ENCODE peak calls at places on chromosome 6, in nine cellular contexts. One of them, this sample, is unnamed.

GRCh38 chr6:50116390-50116789 is 66.7 kb upstream of the DEFB112 start:
- DNase-seq in suprapubic skin: no peak
- DNase-seq in HCT116: no peak
- DNase-seq in prostate gland: no peak
- DNase-seq in sigmoid colon: no peak
- DNase-seq in uterus: no peak
- DNase-seq in ovary: no peak
- DNase-seq in heart left ventricle: no peak
- DNase-seq in tibial nerve: no peak
- DNase-seq in this sample: no peak

GRCh38 chr6:11207199-11207968 is 25.1 kb downstream of the NEDD9 start:
- DNase-seq in prostate gland: peak; percentile 89
- DNase-seq in heart left ventricle: peak; percentile 70
- DNase-seq in suprapubic skin: peak; percentile 82
- DNase-seq in sigmoid colon: peak; percentile 79
- DNase-seq in HCT116: peak; percentile 39
- DNase-seq in uterus: peak; percentile 70
- DNase-seq in ovary: peak; percentile 40
- DNase-seq in tibial nerve: peak; percentile 74
- DNase-seq in this sample: no peak

GRCh38 chr6:16982827-16983226 is 119.0 kb upstream of the STMND1 start:
- DNase-seq in ovary: no peak
- DNase-seq in prostate gland: no peak
- DNase-seq in sigmoid colon: no peak
- DNase-seq in suprapubic skin: no peak
- DNase-seq in tibial nerve: no peak
- DNase-seq in HCT116: no peak
- DNase-seq in heart left ventricle: no peak
- DNase-seq in uterus: no peak
- DNase-seq in this sample: no peak

GRCh38 chr6:73519943-73520687 is 717 bp downstream of the EEF1A1 start:
- DNase-seq in uterus: peak; percentile 70
- DNase-seq in HCT116: no peak
- DNase-seq in tibial nerve: peak; percentile 54
- DNase-seq in suprapubic skin: peak; percentile 90
- DNase-seq in prostate gland: peak; percentile 47
- DNase-seq in sigmoid colon: peak; percentile 89
- DNase-seq in ovary: peak; percentile 73
- DNase-seq in heart left ventricle: peak; percentile 83
- DNase-seq in this sample: peak; percentile 83

GRCh38 chr6:98137391-98137790 is 697.0 kb upstream of the POU3F2 start:
- DNase-seq in tibial nerve: no peak
- DNase-seq in uterus: no peak
- DNase-seq in sigmoid colon: no peak
- DNase-seq in suprapubic skin: no peak
- DNase-seq in heart left ventricle: no peak
- DNase-seq in HCT116: no peak
- DNase-seq in ovary: no peak
- DNase-seq in prostate gland: no peak
- DNase-seq in this sample: no peak

GRCh38 chr6:121594053-121594452 is 158.6 kb downstream of the GJA1 start:
- DNase-seq in tibial nerve: no peak
- DNase-seq in HCT116: no peak
- DNase-seq in prostate gland: no peak
- DNase-seq in suprapubic skin: no peak
- DNase-seq in heart left ventricle: no peak
- DNase-seq in sigmoid colon: no peak
- DNase-seq in ovary: no peak
- DNase-seq in uterus: no peak
- DNase-seq in this sample: no peak

GRCh38 chr6:11471261-11471660 is 66.3 kb upstream of the TMEM170B start:
- DNase-seq in uterus: no peak
- DNase-seq in tibial nerve: no peak
- DNase-seq in ovary: no peak
- DNase-seq in prostate gland: no peak
- DNase-seq in suprapubic skin: no peak
- DNase-seq in sigmoid colon: no peak
- DNase-seq in heart left ventricle: no peak
- DNase-seq in HCT116: no peak
- DNase-seq in this sample: no peak

GRCh38 chr6:33091957-33092356 is 16.2 kb downstream of the HLA-DPB1 start:
- DNase-seq in HCT116: peak; percentile 8
- DNase-seq in prostate gland: no peak
- DNase-seq in tibial nerve: peak; percentile 33
- DNase-seq in sigmoid colon: no peak
- DNase-seq in ovary: no peak
- DNase-seq in suprapubic skin: no peak
- DNase-seq in heart left ventricle: no peak
- DNase-seq in uterus: no peak
- DNase-seq in this sample: peak; percentile 54

GRCh38 chr6:92945799-92946198 is 473.6 kb downstream of the EPHA7 start:
- DNase-seq in prostate gland: no peak
- DNase-seq in tibial nerve: no peak
- DNase-seq in HCT116: no peak
- DNase-seq in suprapubic skin: no peak
- DNase-seq in ovary: no peak
- DNase-seq in uterus: no peak
- DNase-seq in heart left ventricle: no peak
- DNase-seq in sigmoid colon: no peak
- DNase-seq in this sample: no peak

GRCh38 chr6:30154709-30155521 is 6.1 kb downstream of the TRIM10 start:
- DNase-seq in heart left ventricle: no peak
- DNase-seq in sigmoid colon: no peak
- DNase-seq in tibial nerve: no peak
- DNase-seq in ovary: no peak
- DNase-seq in HCT116: no peak
- DNase-seq in uterus: no peak
- DNase-seq in prostate gland: no peak
- DNase-seq in suprapubic skin: no peak
- DNase-seq in this sample: no peak

GRCh38 chr6:110547266-110547964 is 71.0 kb upstream of the SLC22A16 start:
- DNase-seq in suprapubic skin: no peak
- DNase-seq in HCT116: peak; percentile 73
- DNase-seq in uterus: no peak
- DNase-seq in tibial nerve: no peak
- DNase-seq in heart left ventricle: no peak
- DNase-seq in ovary: no peak
- DNase-seq in prostate gland: no peak
- DNase-seq in sigmoid colon: no peak
- DNase-seq in this sample: no peak

GRCh38 chr6:54244430-54244829 is 63.8 kb upstream of the TINAG start:
- DNase-seq in uterus: no peak
- DNase-seq in sigmoid colon: no peak
- DNase-seq in HCT116: peak; percentile 23
- DNase-seq in tibial nerve: no peak
- DNase-seq in suprapubic skin: no peak
- DNase-seq in ovary: no peak
- DNase-seq in heart left ventricle: no peak
- DNase-seq in prostate gland: no peak
- DNase-seq in this sample: peak; percentile 3

GRCh38 chr6:157379656-157380457 is 1.1 kb upstream of the ZDHHC14 start:
- DNase-seq in prostate gland: peak; percentile 89
- DNase-seq in sigmoid colon: peak; percentile 94
- DNase-seq in suprapubic skin: peak; percentile 93
- DNase-seq in heart left ventricle: peak; percentile 94
- DNase-seq in uterus: peak; percentile 92
- DNase-seq in tibial nerve: peak; percentile 86
- DNase-seq in ovary: peak; percentile 88
- DNase-seq in HCT116: peak; percentile 82
- DNase-seq in this sample: peak; percentile 90
- TF ChIP-seq POLR2A in prostate gland: peak; percentile 18
- TF ChIP-seq POLR2A in sigmoid colon: no peak
- TF ChIP-seq POLR2A in suprapubic skin: no peak
- TF ChIP-seq POLR2A in heart left ventricle: peak; percentile 28
- TF ChIP-seq POLR2A in uterus: no peak
- TF ChIP-seq POLR2A in tibial nerve: no peak
- TF ChIP-seq POLR2A in ovary: no peak
- TF ChIP-seq POLR2A in HCT116: peak; percentile 52
- TF ChIP-seq POLR2A in this sample: no peak

GRCh38 chr6:43772571-43773049 is 2.6 kb downstream of the VEGFA start:
- DNase-seq in heart left ventricle: peak; percentile 72
- DNase-seq in ovary: no peak
- DNase-seq in suprapubic skin: no peak
- DNase-seq in sigmoid colon: peak; percentile 69
- DNase-seq in HCT116: no peak
- DNase-seq in prostate gland: no peak
- DNase-seq in tibial nerve: no peak
- DNase-seq in uterus: no peak
- DNase-seq in this sample: peak; percentile 58

GRCh38 chr6:43771210-43771857 is 1.3 kb downstream of the VEGFA start:
- DNase-seq in ovary: peak; percentile 70
- DNase-seq in HCT116: no peak
- DNase-seq in sigmoid colon: peak; percentile 86
- DNase-seq in suprapubic skin: peak; percentile 82
- DNase-seq in prostate gland: peak; percentile 47
- DNase-seq in uterus: peak; percentile 67
- DNase-seq in heart left ventricle: peak; percentile 80
- DNase-seq in tibial nerve: no peak
- DNase-seq in this sample: peak; percentile 83

GRCh38 chr6:43773050-43773956 is 3.3 kb downstream of the VEGFA start:
- DNase-seq in heart left ventricle: peak; percentile 77
- DNase-seq in HCT116: peak; percentile 44
- DNase-seq in prostate gland: peak; percentile 52
- DNase-seq in tibial nerve: no peak
- DNase-seq in ovary: peak; percentile 37
- DNase-seq in suprapubic skin: no peak
- DNase-seq in sigmoid colon: peak; percentile 75
- DNase-seq in uterus: peak; percentile 56
- DNase-seq in this sample: peak; percentile 88

GRCh38 chr6:43770417-43771209 is 602 bp downstream of the VEGFA start:
- DNase-seq in sigmoid colon: peak; percentile 83
- DNase-seq in HCT116: no peak
- DNase-seq in ovary: peak; percentile 63
- DNase-seq in heart left ventricle: peak; percentile 90
- DNase-seq in tibial nerve: no peak
- DNase-seq in uterus: peak; percentile 57
- DNase-seq in prostate gland: peak; percentile 55
- DNase-seq in suprapubic skin: no peak
- DNase-seq in this sample: peak; percentile 82

GRCh38 chr6:43771858-43772570 is 2.0 kb downstream of the VEGFA start:
- DNase-seq in suprapubic skin: no peak
- DNase-seq in tibial nerve: peak; percentile 55
- DNase-seq in HCT116: no peak
- DNase-seq in prostate gland: peak; percentile 61
- DNase-seq in uterus: peak; percentile 54
- DNase-seq in heart left ventricle: peak; percentile 80
- DNase-seq in ovary: peak; percentile 79
- DNase-seq in sigmoid colon: peak; percentile 91
- DNase-seq in this sample: peak; percentile 90
- TF ChIP-seq POLR2A in suprapubic skin: no peak
- TF ChIP-seq POLR2A in tibial nerve: no peak
- TF ChIP-seq POLR2A in HCT116: no peak
- TF ChIP-seq POLR2A in prostate gland: no peak
- TF ChIP-seq POLR2A in uterus: no peak
- TF ChIP-seq POLR2A in heart left ventricle: peak; percentile 19
- TF ChIP-seq POLR2A in ovary: no peak
- TF ChIP-seq POLR2A in sigmoid colon: no peak
- TF ChIP-seq POLR2A in this sample: no peak

DNA sequence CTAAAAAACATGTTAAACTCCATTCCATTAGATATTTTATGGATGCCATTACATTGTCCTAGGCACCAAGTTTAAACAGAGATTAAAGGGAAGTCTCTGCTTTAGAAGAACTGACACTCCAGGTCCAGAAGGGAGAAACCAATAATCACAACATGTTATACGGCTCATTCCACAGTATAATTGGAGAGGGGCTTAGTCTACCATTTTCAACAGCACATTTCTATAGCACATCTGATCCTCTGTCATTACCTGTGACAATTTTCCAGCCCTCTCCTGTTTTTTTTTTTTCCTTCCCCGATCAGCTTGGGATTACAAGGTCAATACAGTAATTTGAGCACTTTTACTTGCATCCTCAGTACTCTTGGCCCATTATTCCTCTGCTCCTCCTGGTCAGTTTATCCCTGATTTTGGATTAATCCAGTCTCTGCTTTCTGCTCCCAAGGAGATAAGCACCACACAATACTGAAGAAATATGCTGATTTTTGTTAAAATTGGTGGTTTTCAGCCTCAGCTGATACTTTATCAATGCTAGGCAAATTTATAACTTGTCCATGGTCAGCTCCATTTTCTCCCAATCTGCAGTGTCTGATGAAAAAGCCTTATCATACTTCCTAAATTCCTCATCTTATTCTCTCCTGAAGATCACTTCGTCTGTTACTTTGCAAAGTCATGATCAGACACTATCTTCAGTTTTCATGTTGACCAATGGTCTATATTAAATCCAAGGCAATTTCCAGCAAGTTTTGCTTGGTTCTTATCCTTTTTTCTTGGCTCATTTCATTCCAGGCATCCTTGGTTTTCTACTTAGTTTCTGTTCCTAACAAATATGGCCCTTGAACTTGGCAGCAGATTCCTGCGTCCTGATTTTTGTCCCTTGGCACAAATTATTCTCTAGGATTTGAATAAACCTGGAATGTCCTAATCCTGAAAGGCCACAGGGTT is 30.8 kb upstream of the SYNCRIP start:
- DNase-seq in suprapubic skin: no peak
- DNase-seq in heart left ventricle: no peak
- DNase-seq in tibial nerve: no peak
- DNase-seq in ovary: no peak
- DNase-seq in sigmoid colon: no peak
- DNase-seq in uterus: no peak
- DNase-seq in HCT116: no peak
- DNase-seq in prostate gland: no peak
- DNase-seq in this sample: no peak
- TF ChIP-seq POLR2A in suprapubic skin: no peak
- TF ChIP-seq POLR2A in heart left ventricle: no peak
- TF ChIP-seq POLR2A in tibial nerve: no peak
- TF ChIP-seq POLR2A in ovary: no peak
- TF ChIP-seq POLR2A in sigmoid colon: no peak
- TF ChIP-seq POLR2A in uterus: no peak
- TF ChIP-seq POLR2A in HCT116: peak; percentile 19
- TF ChIP-seq POLR2A in prostate gland: no peak
- TF ChIP-seq POLR2A in this sample: peak; percentile 26

GRCh38 chr6:3163248-3163594 is 5.9 kb upstream of the TUBB2A start:
- DNase-seq in tibial nerve: peak; percentile 44
- DNase-seq in suprapubic skin: no peak
- DNase-seq in uterus: no peak
- DNase-seq in prostate gland: no peak
- DNase-seq in sigmoid colon: no peak
- DNase-seq in HCT116: no peak
- DNase-seq in heart left ventricle: no peak
- DNase-seq in ovary: no peak
- DNase-seq in this sample: no peak

GRCh38 chr6:3162067-3162497 is 4.7 kb upstream of the TUBB2A start:
- DNase-seq in heart left ventricle: no peak
- DNase-seq in prostate gland: no peak
- DNase-seq in HCT116: no peak
- DNase-seq in ovary: no peak
- DNase-seq in uterus: no peak
- DNase-seq in sigmoid colon: no peak
- DNase-seq in tibial nerve: no peak
- DNase-seq in suprapubic skin: no peak
- DNase-seq in this sample: peak; percentile 96

GRCh38 chr6:3164388-3164787 is 7.0 kb upstream of the TUBB2A start:
- DNase-seq in ovary: no peak
- DNase-seq in HCT116: no peak
- DNase-seq in uterus: no peak
- DNase-seq in tibial nerve: no peak
- DNase-seq in heart left ventricle: no peak
- DNase-seq in suprapubic skin: no peak
- DNase-seq in sigmoid colon: no peak
- DNase-seq in prostate gland: no peak
- DNase-seq in this sample: no peak

GRCh38 chr6:3159805-3160781 is 2.7 kb upstream of the TUBB2A start:
- DNase-seq in uterus: peak; percentile 40
- DNase-seq in heart left ventricle: peak; percentile 37
- DNase-seq in ovary: peak; percentile 25
- DNase-seq in tibial nerve: peak; percentile 30
- DNase-seq in sigmoid colon: peak; percentile 78
- DNase-seq in prostate gland: no peak
- DNase-seq in HCT116: peak; percentile 33
- DNase-seq in suprapubic skin: peak; percentile 84
- DNase-seq in this sample: peak; percentile 97

GRCh38 chr6:3162565-3163247 is 5.4 kb upstream of the TUBB2A start:
- DNase-seq in HCT116: peak; percentile 56
- DNase-seq in heart left ventricle: peak; percentile 82
- DNase-seq in suprapubic skin: peak; percentile 83
- DNase-seq in sigmoid colon: peak; percentile 90
- DNase-seq in prostate gland: peak; percentile 51
- DNase-seq in uterus: peak; percentile 70
- DNase-seq in tibial nerve: no peak
- DNase-seq in ovary: peak; percentile 52
- DNase-seq in this sample: peak; percentile 90
- TF ChIP-seq POLR2A in HCT116: peak; percentile 63
- TF ChIP-seq POLR2A in heart left ventricle: peak; percentile 62
- TF ChIP-seq POLR2A in suprapubic skin: peak; percentile 50
- TF ChIP-seq POLR2A in sigmoid colon: peak; percentile 66
- TF ChIP-seq POLR2A in prostate gland: peak; percentile 30
- TF ChIP-seq POLR2A in uterus: no peak
- TF ChIP-seq POLR2A in tibial nerve: peak; percentile 27
- TF ChIP-seq POLR2A in ovary: no peak
- TF ChIP-seq POLR2A in this sample: peak; percentile 73

This sample was measured in erythroblast.